ENCODE peak calls at places on chromosome 5, in four cellular contexts. U is stimulated activated CD8-positive, alpha-beta memory T cell treated with anti-CD3 and anti-CD28 coated beads, Interleukin-2, amount 100 ng/mL, for 48 hours; O is right lobe of liver; B is amniotic epithelial cell. Q is an unnamed sample.

GRCh38 chr5:52587131-52587530 is 200.6 kb upstream of the ITGA1 start:
- DNase-seq in B (no peak), U (no peak), O (no peak), Q (no peak)

GRCh38 chr5:43121565-43122484 is 1.1 kb downstream of the ZNF131 start:
- DNase-seq in B (peak; percentile 51), U (no peak), O (peak; percentile 33), Q (peak; percentile 75)

GRCh38 chr5:143495823-143496275 is 92.4 kb upstream of the NR3C1 start:
- DNase-seq in B (peak; percentile 72), O (no peak), U (no peak), Q (peak; percentile 77)

GRCh38 chr5:132000677-132001453 is 10.6 kb downstream of the ACSL6 start:
- DNase-seq in B (no peak), U (no peak), O (no peak), Q (no peak)

GRCh38 chr5:1951165-1951816 is 68.6 kb upstream of the IRX4 start:
- DNase-seq in O (no peak), B (no peak), U (no peak), Q (no peak)

GRCh38 chr5:94888674-94889073 is 270.2 kb downstream of the SLF1 start:
- DNase-seq in B (peak; percentile 7), O (no peak), U (no peak), Q (no peak)

GRCh38 chr5:121805931-121806330 is 45.8 kb upstream of the FTMT start:
- DNase-seq in O (no peak), U (no peak), B (no peak), Q (peak; percentile 2)

GRCh38 chr5:139667730-139668063 is 19.5 kb downstream of the CXXC5 start:
- DNase-seq in O (no peak), B (peak; percentile 50), U (no peak), Q (no peak)

GRCh38 chr5:83559141-83559785 is 87.7 kb downstream of the VCAN start:
- DNase-seq in U (no peak), O (no peak), B (no peak), Q (no peak)

GRCh38 chr5:27854243-27854852 is 816.0 kb upstream of the CDH9 start:
- DNase-seq in O (no peak), B (no peak), U (no peak), Q (no peak)

GRCh38 chr5:87400305-87400899 is 12.3 kb downstream of the CCNH start:
- DNase-seq in U (no peak), O (no peak), B (peak; percentile 46), Q (peak; percentile 53)

GRCh38 chr5:78627175-78627574 is 21.4 kb downstream of the LHFPL2 start:
- DNase-seq in U (no peak), O (no peak), B (peak; percentile 43), Q (peak; percentile 49)

GRCh38 chr5:128462330-128462729 is 75.7 kb downstream of the FBN2 start:
- DNase-seq in B (no peak), U (no peak), O (no peak), Q (no peak)

GRCh38 chr5:56735845-56736641 is 79.3 kb upstream of the MAP3K1 start:
- DNase-seq in U (peak; percentile 1), O (no peak), B (no peak), Q (peak; percentile 18)

GRCh38 chr5:99019254-99019653 is 90.4 kb upstream of the CHD1 start:
- DNase-seq in U (no peak), O (no peak), B (peak; percentile 77), Q (peak; percentile 86)

GRCh38 chr5:154366353-154366752 is 79.4 kb upstream of the SAP30L start:
- DNase-seq in B (no peak), O (no peak), U (no peak), Q (no peak)

GRCh38 chr5:160506006-160507004 is 84.7 kb downstream of the PTTG1 start:
- DNase-seq in O (no peak), U (peak; percentile 41), B (no peak), Q (peak; percentile 36)

GRCh38 chr5:157100140-157100679 is 8.6 kb downstream of the HAVCR2 start:
- DNase-seq in U (no peak), B (no peak), O (peak; percentile 23), Q (peak; percentile 56)

GRCh38 chr5:5512496-5512895 is 90.0 kb downstream of the ICE1 start:
- DNase-seq in O (no peak), B (no peak), U (no peak), Q (peak; percentile 23)

GRCh38 chr5:159102294-159102934 is 2.7 kb upstream of the EBF1 start:
- DNase-seq in B (no peak), U (no peak), O (no peak), Q (no peak)

GRCh38 chr5:66596791-66597757 is 881 bp downstream of the MAST4 start:
- DNase-seq in B (peak; percentile 2), O (peak; percentile 65), U (peak; percentile 8), Q (peak; percentile 8)

GRCh38 chr5:169772688-169773087 is 135.6 kb downstream of the DOCK2 start:
- DNase-seq in O (no peak), U (no peak), B (no peak), Q (no peak)

GRCh38 chr5:13325765-13326164 is 618.7 kb downstream of the DNAH5 start:
- DNase-seq in O (no peak), B (no peak), U (no peak), Q (no peak)

GRCh38 chr5:74903165-74903787 is 37.1 kb upstream of the FAM169A start:
- DNase-seq in O (peak; percentile 59), B (no peak), U (no peak), Q (no peak)

GRCh38 chr5:5675511-5675910 is 253.0 kb downstream of the ICE1 start:
- DNase-seq in U (no peak), B (no peak), O (no peak), Q (no peak)

GRCh38 chr5:151406322-151406947 is 41.0 kb upstream of the SLC36A1 start:
- DNase-seq in O (no peak), B (peak; percentile 5), U (no peak), Q (peak; percentile 10)

GRCh38 chr5:178469975-178470692 is 120.1 kb downstream of the COL23A1 start:
- DNase-seq in O (no peak), B (no peak), U (no peak), Q (no peak)

GRCh38 chr5:19928556-19929421 is 59.2 kb downstream of the CDH18 start:
- DNase-seq in O (no peak), B (peak; percentile 83), U (no peak), Q (peak; percentile 76)

GRCh38 chr5:146565764-146566163 is 49.8 kb upstream of the GPR151 start:
- DNase-seq in O (no peak), U (peak; percentile 19), B (peak; percentile 56), Q (peak; percentile 62)

GRCh38 chr5:134609232-134609851 is 23.3 kb downstream of the SAR1B start:
- DNase-seq in B (no peak), U (no peak), O (no peak), Q (no peak)

GRCh38 chr5:56683733-56684132 is 131.6 kb upstream of the MAP3K1 start:
- DNase-seq in U (no peak), B (no peak), O (no peak), Q (no peak)

GRCh38 chr5:66769839-66770617 is 173.8 kb downstream of the MAST4 start:
- DNase-seq in U (no peak), B (peak; percentile 7), O (no peak), Q (no peak)

GRCh38 chr5:73693573-73694061 is 67.6 kb downstream of the ARHGEF28 start:
- DNase-seq in B (peak; percentile 54), U (no peak), O (no peak), Q (peak; percentile 48)

GRCh38 chr5:120466337-120467006 is 2.4 kb downstream of the PRR16 start:
- DNase-seq in B (peak; percentile 21), O (no peak), U (no peak), Q (peak; percentile 61)

GRCh38 chr5:138305797-138306196 is 25.8 kb downstream of the CDC25C start:
- DNase-seq in U (no peak), O (peak; percentile 52), B (no peak), Q (no peak)

GRCh38 chr5:171776747-171777419 is 8.7 kb upstream of the SMIM23 start:
- DNase-seq in U (no peak), B (peak; percentile 17), O (no peak), Q (no peak)

GRCh38 chr5:8864053-8864452 is 681.8 kb downstream of the SEMA5A start:
- DNase-seq in B (peak; percentile 42), O (no peak), U (no peak), Q (peak; percentile 46)